ENCODE peak calls at places on chromosomes 2 and 18, in nine cellular contexts. W is BJ, U is suprapubic skin, Y is uterus, X is left ventricle myocardium inferior, H is thoracic aorta, Z is HCT116, B is osteoblast, F is mesenchymal stem cell. L is an unnamed sample.

GRCh38 chr18:75916641-75916982 is 489.1 kb upstream of the SMIM21 start:
- DNase-seq in Y (no peak), X (no peak), W (no peak), F (no peak), Z (no peak), U (no peak), H (no peak), B (no peak), L (no peak)

GRCh38 chr2:45067859-45068642 is 58.8 kb upstream of the SIX2 start:
- DNase-seq in B (no peak), U (no peak), W (no peak), F (no peak), X (no peak), Y (no peak), Z (no peak), H (no peak), L (no peak)

GRCh38 chr2:108621087-108621559 is 86.9 kb downstream of the LIMS1 start:
- DNase-seq in B (no peak), U (no peak), X (no peak), H (no peak), Z (peak; percentile 19), F (peak; percentile 57), W (no peak), Y (no peak), L (no peak)

GRCh38 chr18:73691624-73692023 is 456.0 kb downstream of the FBXO15 start:
- DNase-seq in F (no peak), B (no peak), X (no peak), W (no peak), H (no peak), Z (no peak), U (no peak), Y (no peak), L (no peak)

GRCh38 chr2:141399270-141399669 is 731.5 kb downstream of the LRP1B start:
- DNase-seq in B (no peak), Y (no peak), H (no peak), Z (no peak), X (no peak), W (no peak), F (no peak), U (no peak), L (no peak)

GRCh38 chr2:112636605-112637288 is 9.0 kb upstream of the SLC20A1 start:
- DNase-seq in H (no peak), X (no peak), F (no peak), B (no peak), Z (no peak), U (peak; percentile 26), W (no peak), Y (no peak), L (no peak)

GRCh38 chr2:129212337-129212958 is 767.0 kb upstream of the RAB6C start:
- DNase-seq in X (no peak), W (no peak), Y (no peak), H (no peak), B (no peak), F (no peak), U (no peak), Z (no peak), L (no peak)

GRCh38 chr2:96870631-96871255 is 863 bp upstream of the SEMA4C start:
- DNase-seq in W (no peak), U (peak; percentile 80), X (no peak), H (no peak), Z (no peak), B (peak; percentile 72), F (peak; percentile 41), Y (peak; percentile 68), L (no peak)

GRCh38 chr18:71336811-71337210 is 1048.0 kb downstream of the SOCS6 start:
- DNase-seq in H (no peak), Z (no peak), W (no peak), X (no peak), Y (no peak), U (no peak), B (no peak), F (no peak), L (no peak)

GRCh38 chr18:36187138-36187825 is at the start of gene MOCOS:
- DNase-seq in U (peak; percentile 76), B (peak; percentile 98), H (no peak), W (no peak), X (peak; percentile 82), Y (peak; percentile 56), F (peak; percentile 67), Z (peak; percentile 29), L (peak; percentile 43)

GRCh38 chr18:36183987-36184386 is 3.3 kb upstream of the MOCOS start:
- DNase-seq in Z (no peak), H (no peak), B (no peak), F (no peak), X (no peak), U (no peak), Y (no peak), W (no peak), L (no peak)

GRCh38 chr18:36185901-36186460 is 1.3 kb upstream of the MOCOS start:
- DNase-seq in F (no peak), Y (no peak), H (no peak), W (no peak), X (no peak), Z (no peak), B (no peak), U (no peak), L (no peak)

GRCh38 chr18:36186461-36187137 is 698 bp upstream of the MOCOS start:
- DNase-seq in X (peak; percentile 31), U (peak; percentile 68), B (peak; percentile 89), W (no peak), Y (no peak), F (peak; percentile 17), Z (no peak), H (no peak), L (peak; percentile 15)

GRCh38 chr18:36185157-36185556 is 2.1 kb upstream of the MOCOS start:
- DNase-seq in B (no peak), Y (no peak), H (no peak), U (no peak), Z (no peak), F (no peak), W (no peak), X (no peak), L (no peak)
- H3K27me3 ChIP-seq in B (no peaks in the 10 kb centered on the region), Y (no peaks in the 10 kb centered on the region), H (no peaks in the 10 kb centered on the region), U (no peaks in the 10 kb centered on the region), Z (no peaks in the 10 kb centered on the region), F (no peaks in the 10 kb centered on the region), W (no peaks in the 10 kb centered on the region), X (peaks cover 15% of the 10 kb centered on the region), L (peaks cover 19% of the 10 kb centered on the region)

DNA sequence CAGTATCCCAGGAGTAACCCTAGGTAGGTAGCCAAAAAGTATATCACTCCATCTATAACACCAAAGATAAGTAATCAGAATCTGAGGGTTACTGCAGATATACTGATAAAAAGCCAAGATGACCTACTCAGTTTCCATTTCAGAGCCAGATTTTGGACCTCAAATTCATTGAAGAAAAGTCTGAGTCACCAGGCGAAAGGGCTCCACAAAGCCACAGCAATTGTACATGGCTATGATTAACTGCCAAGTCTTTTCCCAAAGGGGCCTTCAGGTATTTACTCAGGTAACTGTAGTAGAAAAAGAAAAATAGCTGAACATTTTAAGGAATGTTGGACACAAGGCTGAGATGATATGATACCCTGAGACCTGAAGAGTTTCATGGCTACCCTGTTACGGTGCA is 75.6 kb upstream of the KCNH7 start:
- DNase-seq in B (peak; percentile 30), W (no peak), U (no peak), F (no peak), X (no peak), H (no peak), Y (no peak), Z (no peak), L (no peak)
- H3K27me3 ChIP-seq in B (no peaks in the 10 kb centered on the region), W (no peaks in the 10 kb centered on the region), U (no peaks in the 10 kb centered on the region), F (no peaks in the 10 kb centered on the region), X (no peaks in the 10 kb centered on the region), H (no peaks in the 10 kb centered on the region), Y (no peaks in the 10 kb centered on the region), Z (peaks cover 5% of the 10 kb centered on the region), L (no peaks in the 10 kb centered on the region)

DNA sequence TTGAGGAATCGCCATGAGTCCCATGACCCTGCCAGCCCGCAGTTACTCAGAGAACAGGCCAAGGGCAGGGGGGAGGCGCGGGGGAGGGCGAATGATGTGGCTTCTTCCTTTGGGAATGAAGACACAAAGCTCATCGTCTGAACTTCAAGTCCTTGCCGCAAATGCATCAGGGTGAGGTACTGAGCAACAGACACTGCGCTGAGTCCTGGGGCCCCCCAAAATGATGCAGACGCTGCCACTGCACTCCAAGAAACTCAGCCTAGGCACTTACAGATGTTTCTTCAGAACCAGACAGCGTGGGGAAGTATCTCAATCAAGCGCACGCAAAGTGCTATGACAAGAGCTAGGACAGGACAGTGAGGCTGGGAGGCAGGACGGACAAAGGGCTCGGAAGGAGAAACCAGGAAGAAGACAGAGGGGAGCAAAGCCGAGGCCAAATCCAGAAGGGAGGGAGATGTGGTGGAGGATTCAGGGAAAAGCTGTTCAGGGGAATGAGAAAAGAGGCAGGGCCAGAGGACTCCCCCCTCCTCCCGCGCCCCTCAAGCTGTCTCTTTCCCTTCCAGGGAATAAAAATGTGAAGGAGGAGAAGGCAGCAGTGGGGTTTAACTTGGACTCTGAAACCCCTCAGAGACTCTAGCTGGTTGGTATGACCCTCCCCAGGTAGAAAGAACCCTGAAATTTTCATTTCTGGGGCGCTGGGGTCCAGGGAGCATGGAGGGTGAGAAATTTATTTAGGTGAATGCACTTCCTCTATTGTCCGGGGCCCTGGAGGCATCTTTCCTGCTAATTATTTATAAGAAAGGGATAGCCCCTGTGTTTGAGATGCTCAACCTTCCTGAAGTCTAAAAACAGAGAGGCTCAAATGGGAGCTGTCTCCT is 35.0 kb downstream of the CIB4 start:
- DNase-seq in W (no peak), B (no peak), H (no peak), U (no peak), Z (no peak), Y (peak; percentile 24), F (no peak), X (no peak), L (no peak)
- H3K27me3 ChIP-seq in W (peaks cover 11% of the 10 kb centered on the region), B (peaks cover 39% of the 10 kb centered on the region), H (no peaks in the 10 kb centered on the region), U (peaks cover 13% of the 10 kb centered on the region), Z (no peaks in the 10 kb centered on the region), Y (no peaks in the 10 kb centered on the region), F (peaks cover 28% of the 10 kb centered on the region), X (peaks cover 79% of the 10 kb centered on the region), L (no peaks in the 10 kb centered on the region)

GRCh38 chr2:11541693-11542274 is 7.9 kb downstream of the GREB1 start:
- DNase-seq in Y (no peak), F (no peak), W (no peak), B (no peak), X (no peak), Z (no peak), U (no peak), H (no peak), L (no peak)

GRCh38 chr2:11543337-11544216 is 9.7 kb downstream of the GREB1 start:
- DNase-seq in X (no peak), Z (no peak), B (no peak), F (no peak), H (no peak), W (no peak), Y (no peak), U (no peak), L (no peak)

GRCh38 chr2:11540996-11541692 is 7.3 kb downstream of the GREB1 start:
- DNase-seq in W (no peak), Y (no peak), B (no peak), U (no peak), Z (no peak), F (no peak), X (no peak), H (no peak), L (no peak)

GRCh38 chr2:11540148-11540995 is 6.5 kb downstream of the GREB1 start:
- DNase-seq in X (peak; percentile 50), Z (no peak), B (no peak), Y (peak; percentile 64), H (no peak), F (no peak), W (no peak), U (no peak), L (no peak)

GRCh38 chr2:11542275-11542819 is 8.5 kb downstream of the GREB1 start:
- DNase-seq in H (no peak), B (no peak), Z (no peak), X (no peak), Y (no peak), F (no peak), U (no peak), W (no peak), L (no peak)
- H3K27me3 ChIP-seq in H (no peaks in the 10 kb centered on the region), B (peaks cover 15% of the 10 kb centered on the region), Z (no peaks in the 10 kb centered on the region), X (no peaks in the 10 kb centered on the region), Y (no peaks in the 10 kb centered on the region), F (peaks cover 60% of the 10 kb centered on the region), U (no peaks in the 10 kb centered on the region), W (peaks cover 10% of the 10 kb centered on the region), L (no peaks in the 10 kb centered on the region)

L was measured in gastrocnemius medialis.